ENCODE peak calls at places on chromosomes 2 and 18, in seven cellular contexts. J is fibroblast of lung, Y is GM23248, W is astrocyte, F is hepatocyte, B is H1, I is K562. K is an unnamed sample. For H3K9me3, the result is how much of the 10 kb centered on the place peaks cover.

GRCh38 chr2:60555794-60556161 is 2.3 kb upstream of the BCL11A start:
- DNase-seq in F (no peak), Y (no peak), J (no peak), B (no peak), W (no peak), I (no peak), K (no peak)

GRCh38 chr2:104938226-104938941 is 84.5 kb downstream of the POU3F3 start:
- DNase-seq in I (no peak), B (no peak), W (no peak), F (no peak), Y (no peak), J (no peak), K (no peak)

GRCh38 chr2:46073540-46074018 is 223.6 kb upstream of the EPAS1 start:
- DNase-seq in Y (peak), B (no peak), I (no peak), F (peak), J (peak), W (peak), K (no peak)

GRCh38 chr2:26529406-26530070 is 51.6 kb upstream of the OTOF start:
- DNase-seq in J (no peak), B (no peak), Y (no peak), I (no peak), W (peak), F (no peak), K (no peak)

GRCh38 chr2:121076501-121076820 is 208.5 kb downstream of the TFCP2L1 start:
- DNase-seq in B (no peak), Y (no peak), I (no peak), J (no peak), F (no peak), W (no peak), K (no peak)

GRCh38 chr2:23637011-23637778 is 252.2 kb downstream of the KLHL29 start:
- DNase-seq in F (peak), Y (peak), B (no peak), W (peak), I (no peak), J (peak), K (no peak)

GRCh38 chr18:23281626-23282436 is 146.5 kb downstream of the CABLES1 start:
- DNase-seq in Y (peak), F (peak), W (no peak), I (no peak), J (no peak), B (no peak), K (peak)

GRCh38 chr2:17171446-17172049 is 346.7 kb downstream of the RAD51AP2 start:
- DNase-seq in Y (peak), I (peak), B (peak), W (peak), F (peak), J (peak), K (no peak)

GRCh38 chr2:27765621-27766286 is 5.8 kb upstream of the MRPL33 start:
- DNase-seq in B (no peak), I (peak), J (peak), F (no peak), Y (peak), W (peak), K (no peak)

GRCh38 chr2:99880148-99880983 is 262.0 kb downstream of the AFF3 start:
- DNase-seq in Y (peak), I (no peak), F (no peak), W (peak), B (no peak), J (peak), K (no peak)

GRCh38 chr2:126900646-126901319 is 2.1 kb downstream of the TEX51 start:
- DNase-seq in F (no peak), J (no peak), Y (no peak), B (no peak), W (no peak), I (no peak), K (no peak)

DNA sequence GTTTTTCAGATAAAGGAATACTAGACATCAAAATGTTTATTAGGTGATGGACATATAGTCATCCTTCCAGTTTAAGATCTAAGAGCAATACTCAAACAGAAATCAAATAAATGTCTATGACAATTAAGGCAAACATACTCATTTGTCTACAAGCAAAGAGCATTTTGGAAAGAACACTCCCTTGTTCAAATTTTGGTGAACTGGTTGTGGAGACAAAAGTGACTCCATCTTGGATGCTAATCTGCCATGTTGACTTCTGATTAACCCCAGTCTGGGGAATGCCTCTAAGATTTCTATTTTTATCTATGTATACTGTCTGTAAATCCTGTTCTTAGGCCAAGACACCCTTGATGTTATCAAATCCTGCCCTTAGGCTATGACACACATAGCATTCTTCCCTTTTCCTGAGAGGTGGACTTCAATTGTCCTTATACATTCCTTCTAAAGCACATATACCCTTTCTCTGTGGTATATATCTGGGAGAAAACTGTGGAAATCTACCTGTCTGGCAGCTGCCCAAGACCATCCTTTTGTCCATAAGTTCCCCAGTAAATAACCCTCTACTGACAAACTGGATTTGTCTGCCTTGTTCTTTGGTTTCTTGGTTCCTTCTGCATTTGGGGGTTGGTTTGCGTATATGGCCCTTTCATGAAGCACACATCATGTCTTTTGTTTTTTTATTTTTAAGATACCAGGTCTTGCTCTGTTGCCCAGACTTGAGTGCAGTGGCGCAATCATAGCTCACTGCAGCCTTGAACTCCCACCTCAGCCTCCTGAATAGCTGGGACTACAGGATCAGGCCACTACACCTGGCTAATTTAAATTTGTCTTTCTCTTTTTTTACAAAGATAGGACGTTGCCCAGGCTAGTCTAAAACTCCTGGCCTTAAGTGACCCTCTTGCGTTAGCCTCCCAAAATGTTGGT is 12.5 kb upstream of the PLEKHM3 start:
- DNase-seq in Y (no peak), J (no peak), F (no peak), I (no peak), B (no peak), W (no peak), K (no peak)
- H3K9me3 ChIP-seq in Y (under half), J (under half), F (under half), I (under half), B (under half), W (under half), K (under half)

DNA sequence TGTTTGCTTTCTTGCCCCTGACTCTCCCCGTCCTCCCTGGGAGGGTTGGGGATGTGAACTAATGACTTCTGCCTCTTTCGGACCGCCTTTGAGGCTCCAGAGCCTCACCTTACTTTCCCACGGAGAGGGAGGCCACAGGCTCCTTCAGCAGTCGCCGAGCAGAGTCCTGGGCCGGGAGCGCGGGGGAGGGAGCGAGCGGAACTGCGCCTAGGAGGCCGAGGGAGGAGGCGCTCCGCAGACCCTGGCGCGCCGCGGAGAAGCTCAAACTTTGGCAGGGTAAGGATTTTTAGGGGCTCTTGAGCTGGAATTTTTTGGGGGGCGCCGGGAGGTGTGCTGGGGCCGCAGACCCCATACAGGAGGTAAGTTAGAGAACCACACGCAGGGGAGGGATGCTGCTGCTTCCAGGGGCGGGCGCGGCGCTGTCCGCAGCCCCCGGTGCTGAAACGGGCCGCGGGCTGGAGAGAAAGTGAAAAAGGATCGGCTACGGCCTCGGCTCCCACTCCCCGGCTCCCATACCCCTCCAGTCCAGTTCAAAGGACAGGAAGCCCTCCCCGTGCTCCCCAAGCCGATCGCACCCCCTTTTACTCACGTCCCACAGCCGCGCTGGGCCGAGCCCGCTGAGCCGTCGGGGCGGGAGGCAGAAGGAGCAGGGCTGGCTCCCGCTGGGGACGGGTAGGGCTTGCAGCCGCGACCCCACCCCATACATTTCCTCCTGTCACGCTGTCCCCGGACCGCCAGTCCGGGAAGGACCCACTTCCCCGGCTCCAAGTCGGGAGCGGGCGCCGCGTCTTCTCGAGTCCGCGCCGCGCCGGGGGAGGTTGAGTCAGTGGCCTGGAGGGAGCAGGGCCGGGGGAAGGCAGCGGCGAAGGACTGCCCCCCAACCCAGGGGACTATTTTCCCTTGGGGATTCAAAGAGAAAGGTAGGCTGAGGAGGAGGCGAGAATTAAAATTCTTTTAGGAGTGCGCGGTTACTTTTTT is at the start of gene CNGA3:
- DNase-seq in F (peak), Y (peak), J (peak), I (peak), W (peak), B (no peak), K (no peak)
- TF ChIP-seq EZH2 in F (peak), Y (peak), J (peak), I (no peak), W (peak), B (peak), K (no peak)

DNA sequence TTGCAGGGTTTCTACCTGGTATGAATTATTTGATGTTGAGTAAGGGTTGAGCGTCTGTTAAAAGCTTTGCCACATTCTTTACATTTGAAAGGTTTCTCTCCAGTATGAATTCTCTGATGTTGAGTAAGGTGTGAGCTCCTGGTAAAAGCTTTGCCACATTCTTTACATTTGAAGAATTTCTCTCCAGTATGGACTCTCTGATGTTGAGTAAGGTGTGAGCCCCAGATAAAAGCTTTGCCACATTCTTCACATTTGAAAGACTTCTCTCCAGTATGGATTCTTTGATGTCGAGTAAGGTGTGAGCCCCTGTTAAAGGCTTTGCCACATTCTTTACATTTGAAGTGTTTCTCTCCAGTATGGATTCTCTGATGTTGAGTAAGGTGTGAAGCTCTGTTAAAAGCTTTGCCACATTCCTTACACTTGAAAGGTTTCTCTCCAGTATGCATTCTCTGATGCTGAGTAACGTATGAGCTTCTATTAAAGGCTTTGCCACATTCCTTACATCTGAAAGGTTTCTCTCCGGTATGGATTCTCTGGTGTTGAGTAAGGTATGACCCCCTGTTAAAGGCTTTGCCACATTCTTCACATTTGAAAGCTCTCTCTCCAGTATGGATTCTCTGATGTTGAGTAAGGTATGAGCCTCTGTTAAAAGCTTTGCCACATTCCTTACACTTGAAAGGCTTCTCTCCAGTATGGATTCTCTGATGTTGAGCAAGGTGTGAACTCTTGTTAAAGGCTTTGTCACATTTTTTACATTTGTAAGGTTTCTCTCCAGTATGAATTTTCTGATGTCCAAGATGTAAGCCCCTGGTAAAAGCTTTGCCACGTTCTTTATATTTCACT is 27.1 kb downstream of the ZNF519 start:
- DNase-seq in J (no peak), W (peak), Y (no peak), B (no peak), I (no peak), F (no peak), K (no peak)
- H3K9me3 ChIP-seq in J (under half), W (under half), Y (under half), B (under half), I (under half), F (under half), K (under half)

DNA sequence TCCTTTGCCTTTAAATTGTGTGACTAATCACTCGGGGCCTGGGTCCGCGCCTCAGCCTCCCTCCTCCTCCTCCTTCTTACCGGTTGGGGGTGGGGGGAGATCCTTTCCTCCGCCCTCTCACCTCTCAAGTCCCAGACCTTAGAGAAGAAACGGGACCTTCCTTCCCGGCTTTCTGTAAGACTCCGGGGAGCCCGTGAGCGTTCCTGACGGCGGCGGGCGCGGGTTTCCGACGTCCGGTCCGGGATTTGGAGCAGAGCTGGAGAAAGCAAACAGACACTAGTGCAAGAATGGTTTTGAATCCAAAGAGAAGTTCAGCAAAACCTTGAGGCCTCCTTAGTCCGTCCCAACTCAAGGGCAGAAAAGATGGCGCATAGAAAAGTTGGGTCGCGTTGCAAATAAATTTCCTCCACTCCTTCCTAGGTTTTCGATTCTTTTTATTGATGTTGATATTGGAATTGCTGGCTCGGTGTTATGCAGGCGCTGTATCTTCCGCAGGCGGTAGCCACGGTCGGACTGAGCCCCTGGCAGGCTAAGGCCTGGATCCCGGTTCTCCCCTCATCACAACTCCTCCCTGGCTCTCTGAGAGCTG is 2.0 kb downstream of the DLX1 start:
- DNase-seq in W (no peak), B (no peak), J (no peak), Y (peak), F (no peak), I (no peak), K (no peak)
- TF ChIP-seq EZH2 in W (peak), B (no peak), J (no peak), Y (no peak), F (peak), I (no peak), K (no peak)

GRCh38 chr18:78892721-78893120 is 86.9 kb upstream of the SALL3 start:
- DNase-seq in W (no peak), J (no peak), F (no peak), Y (no peak), B (no peak), I (no peak), K (no peak)

GRCh38 chr18:78891185-78891762 is 88.3 kb upstream of the SALL3 start:
- DNase-seq in F (no peak), J (no peak), W (no peak), I (no peak), B (no peak), Y (no peak), K (no peak)

GRCh38 chr18:78892201-78892600 is 87.4 kb upstream of the SALL3 start:
- DNase-seq in F (no peak), W (no peak), J (no peak), I (no peak), B (no peak), Y (no peak), K (no peak)

GRCh38 chr18:78890388-78890787 is 89.2 kb upstream of the SALL3 start:
- DNase-seq in J (no peak), I (no peak), B (no peak), W (no peak), Y (no peak), F (no peak), K (no peak)

GRCh38 chr18:78889250-78889649 is 90.4 kb upstream of the SALL3 start:
- DNase-seq in W (no peak), F (no peak), B (no peak), J (no peak), I (no peak), Y (no peak), K (no peak)
- H3K9me3 ChIP-seq in W (under half), F (under half), B (under half), J (under half), I (under half), Y (under half), K (under half)

DNA sequence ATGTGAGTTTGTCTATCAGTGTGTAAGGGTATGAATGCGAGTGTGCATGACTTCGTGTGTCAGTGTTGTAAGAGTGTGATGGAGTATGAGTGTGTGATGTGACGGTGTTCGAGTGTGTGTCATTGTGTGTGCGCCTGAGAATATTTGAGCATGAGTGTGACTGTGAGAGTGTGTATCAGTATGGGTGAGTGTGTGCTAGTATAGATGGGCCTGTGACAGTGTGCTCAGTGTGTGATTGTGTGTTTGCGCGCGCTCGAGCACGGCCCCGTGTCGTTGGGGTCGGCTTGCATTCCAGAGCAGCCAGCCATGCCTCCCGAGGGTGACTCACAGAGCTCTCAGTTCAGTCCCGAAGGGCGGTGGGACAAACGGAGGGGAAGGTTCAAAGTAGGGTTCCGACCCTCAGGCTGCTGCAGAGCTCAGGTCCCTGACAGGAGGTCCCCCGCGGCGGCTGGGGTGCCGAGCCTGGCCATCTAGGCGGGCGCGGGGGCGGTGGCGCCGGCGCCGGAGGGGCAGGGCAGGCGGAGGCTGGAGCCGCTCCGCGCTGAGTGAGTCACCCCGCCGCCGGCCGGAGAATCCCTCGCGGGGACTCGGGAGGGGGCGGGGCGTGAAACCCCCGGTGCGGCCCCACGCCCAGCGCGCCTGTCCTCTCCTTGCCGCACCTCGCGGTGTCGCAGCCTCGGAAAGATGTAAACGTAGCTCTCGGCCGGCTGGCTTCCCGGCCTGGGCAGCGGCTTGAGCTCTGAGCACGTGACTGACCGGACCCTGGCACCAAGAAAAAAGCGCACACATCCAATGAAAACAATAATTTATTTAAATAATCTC is 3.8 kb downstream of the DLX2 start:
- DNase-seq in W (peak), B (no peak), I (peak), J (no peak), F (peak), Y (peak), K (no peak)
- TF ChIP-seq EZH2 in W (no peak), B (peak), I (no peak), J (no peak), F (no peak), Y (no peak), K (no peak)

GRCh38 chr2:239726631-239727181 is 298.4 kb downstream of the NDUFA10 start:
- DNase-seq in J (no peak), B (no peak), I (no peak), W (no peak), Y (no peak), F (no peak), K (no peak)

GRCh38 chr2:239727182-239727775 is 297.9 kb downstream of the NDUFA10 start:
- DNase-seq in I (no peak), B (no peak), W (no peak), Y (no peak), J (no peak), F (no peak), K (no peak)

GRCh38 chr2:239724851-239725550 is 300.1 kb downstream of the NDUFA10 start:
- DNase-seq in I (no peak), J (no peak), F (no peak), Y (no peak), B (no peak), W (no peak), K (no peak)

GRCh38 chr2:239725551-239725890 is 299.6 kb downstream of the NDUFA10 start:
- DNase-seq in W (no peak), F (no peak), B (no peak), I (no peak), Y (no peak), J (no peak), K (no peak)

DNA sequence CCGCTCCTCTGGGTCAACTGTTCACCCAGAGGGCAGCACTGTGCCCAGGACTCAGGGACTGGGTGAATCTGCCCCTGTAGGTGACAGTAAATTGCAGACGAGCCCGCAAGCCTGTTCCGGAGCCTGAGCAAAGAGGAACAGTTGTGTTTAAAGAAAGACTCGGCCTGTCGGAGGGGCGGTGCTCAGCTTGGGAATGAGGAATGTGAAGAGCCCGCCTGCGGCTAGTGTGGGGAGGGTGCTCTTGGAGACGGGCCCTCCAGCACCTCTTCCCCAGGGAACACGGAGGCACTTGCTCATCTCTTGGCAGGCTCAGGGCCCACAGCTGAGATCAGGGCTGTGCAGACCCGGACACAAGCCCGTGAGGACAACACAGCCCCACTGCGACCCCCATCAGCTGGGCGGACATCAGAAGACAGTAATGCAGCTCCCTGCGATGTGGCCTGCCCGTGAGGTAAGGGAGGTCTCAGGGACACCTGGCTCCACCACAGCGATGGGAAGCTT is 299.0 kb downstream of the NDUFA10 start:
- DNase-seq in B (no peak), W (no peak), Y (no peak), I (no peak), F (no peak), J (no peak), K (no peak)
- H3K9me3 ChIP-seq in B (under half), W (under half), Y (under half), I (under half), F (under half), J (under half), K (under half)